ENCODE peak calls at places on chromosomes 12 and 14, in seven cellular contexts. M is small intestine, C is adrenal gland, X is pancreas, R is fibroblast of lung, H is adipocyte, E is left lung. I is an unnamed sample. For H3K4me1, the result is how much of the 10 kb centered on the place peaks cover.

GRCh38 chr12:1809606-1810140 is 10.7 kb upstream of the LRTM2 start:
- DNase-seq in M (no peak), C (no peak), X (no peak), R (no peak), H (no peak), E (peak), I (no peak)

GRCh38 chr14:92931681-92932447 is 8.9 kb downstream of the CHGA start:
- DNase-seq in M (no peak), C (no peak), X (no peak), R (no peak), H (no peak), E (peak), I (no peak)

GRCh38 chr12:23433121-23433520 is 516.3 kb downstream of the SOX5 start:
- DNase-seq in M (no peak), C (no peak), X (no peak), R (no peak), H (no peak), E (no peak), I (no peak)

GRCh38 chr12:92042791-92043531 is 102.7 kb downstream of the BTG1 start:
- DNase-seq in M (no peak), C (no peak), X (no peak), R (no peak), H (no peak), E (no peak), I (no peak)

GRCh38 chr12:60710246-60710645 is 1114.4 kb downstream of the SLC16A7 start:
- DNase-seq in M (no peak), C (no peak), X (no peak), R (no peak), H (no peak), E (no peak), I (no peak)

GRCh38 chr12:114275937-114276785 is 129.8 kb downstream of the TBX5 start:
- DNase-seq in M (no peak), C (no peak), X (no peak), R (no peak), H (peak), E (no peak), I (no peak)

GRCh38 chr14:99871771-99872170 is 78.6 kb downstream of the EML1 start:
- DNase-seq in M (no peak), C (no peak), X (no peak), R (no peak), H (no peak), E (no peak), I (no peak)

GRCh38 chr12:27474344-27474743 is 27.8 kb downstream of the SMCO2 start:
- DNase-seq in M (no peak), C (no peak), X (no peak), R (peak), H (peak), E (no peak), I (peak)

GRCh38 chr12:130500835-130501330 is 163.2 kb downstream of the PIWIL1 start:
- DNase-seq in M (no peak), C (no peak), X (no peak), R (no peak), H (no peak), E (no peak), I (peak)

GRCh38 chr14:90060965-90061848 is 587 bp upstream of the KCNK13 start:
- DNase-seq in M (no peak), C (no peak), X (no peak), R (no peak), H (no peak), E (no peak), I (no peak)

GRCh38 chr12:41512531-41512930 is 324.4 kb downstream of the PDZRN4 start:
- DNase-seq in M (no peak), C (peak), X (no peak), R (no peak), H (no peak), E (no peak), I (no peak)

GRCh38 chr14:78683206-78683605 is 513.0 kb downstream of the NRXN3 start:
- DNase-seq in M (no peak), C (no peak), X (no peak), R (no peak), H (no peak), E (no peak), I (no peak)

GRCh38 chr12:2057041-2057792 is 4.4 kb downstream of the CACNA1C start:
- DNase-seq in M (peak), C (peak), X (peak), R (peak), H (peak), E (peak), I (peak)

GRCh38 chr14:74610199-74610865 is 1.7 kb downstream of the LTBP2 start:
- DNase-seq in M (no peak), C (no peak), X (no peak), R (no peak), H (no peak), E (no peak), I (no peak)

GRCh38 chr14:74611672-74612345 is at the start of gene LTBP2:
- DNase-seq in M (no peak), C (no peak), X (no peak), R (no peak), H (peak), E (peak), I (no peak)

GRCh38 chr14:74609721-74610120 is 2.3 kb downstream of the LTBP2 start:
- DNase-seq in M (no peak), C (no peak), X (no peak), R (peak), H (no peak), E (no peak), I (no peak)

GRCh38 chr14:74612346-74613021 is 447 bp upstream of the LTBP2 start:
- DNase-seq in M (peak), C (peak), X (peak), R (peak), H (peak), E (peak), I (peak)

GRCh38 chr14:74610866-74611671 is 968 bp downstream of the LTBP2 start:
- DNase-seq in M (no peak), C (no peak), X (no peak), R (peak), H (peak), E (peak), I (no peak)
- H3K4me1 ChIP-seq in M (under half), C (under half), X (under half), R (under half), H (under half), E (under half), I (under half)

DNA sequence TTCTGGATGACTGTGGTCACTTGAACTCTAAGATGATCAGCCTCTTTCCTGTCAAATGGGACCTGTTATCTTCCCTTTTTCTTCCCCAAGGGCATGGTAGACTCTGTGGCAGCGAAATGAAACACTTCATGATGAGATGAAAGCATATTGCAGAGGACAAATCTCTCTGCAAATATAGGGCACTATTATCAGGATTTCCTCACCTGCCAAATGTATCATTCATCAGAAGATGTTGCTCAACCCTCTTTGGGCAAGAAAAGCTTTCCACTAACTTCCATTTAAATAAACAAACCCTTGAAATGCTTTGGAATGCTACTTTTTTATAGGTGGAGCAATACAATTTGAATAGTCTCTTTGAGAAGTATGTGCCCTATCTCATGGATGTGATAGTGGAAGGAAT is 105.0 kb downstream of the DNAH10 start:
- DNase-seq in M (no peak), C (no peak), X (no peak), R (no peak), H (peak), E (no peak), I (no peak)
- H3K4me1 ChIP-seq in M (under half), C (under half), X (under half), R (under half), H (under half), E (under half), I (under half)

GRCh38 chr12:30874455-30875313 is 51.9 kb upstream of the TSPAN11 start:
- DNase-seq in M (no peak), C (no peak), X (no peak), R (no peak), H (no peak), E (no peak), I (no peak)
- H3K4me1 ChIP-seq in M (under half), C (under half), X (under half), R (under half), H (under half), E (under half), I (under half)

GRCh38 chr12:64671682-64672081 is 61.4 kb downstream of the RASSF3 start:
- DNase-seq in M (no peak), C (no peak), X (no peak), R (no peak), H (no peak), E (no peak), I (no peak)

GRCh38 chr12:64669270-64669842 is 59.1 kb downstream of the RASSF3 start:
- DNase-seq in M (peak), C (peak), X (peak), R (no peak), H (no peak), E (peak), I (no peak)

GRCh38 chr12:64672925-64673409 is 62.7 kb downstream of the RASSF3 start:
- DNase-seq in M (peak), C (peak), X (peak), R (peak), H (no peak), E (no peak), I (no peak)

GRCh38 chr12:64670856-64671639 is 60.8 kb downstream of the RASSF3 start:
- DNase-seq in M (peak), C (peak), X (peak), R (peak), H (peak), E (no peak), I (no peak)

GRCh38 chr12:64670039-64670438 is 59.7 kb downstream of the RASSF3 start:
- DNase-seq in M (no peak), C (no peak), X (no peak), R (no peak), H (no peak), E (no peak), I (no peak)
- H3K4me1 ChIP-seq in M (under half), C (half or more), X (half or more), R (under half), H (under half), E (half or more), I (under half)

DNA sequence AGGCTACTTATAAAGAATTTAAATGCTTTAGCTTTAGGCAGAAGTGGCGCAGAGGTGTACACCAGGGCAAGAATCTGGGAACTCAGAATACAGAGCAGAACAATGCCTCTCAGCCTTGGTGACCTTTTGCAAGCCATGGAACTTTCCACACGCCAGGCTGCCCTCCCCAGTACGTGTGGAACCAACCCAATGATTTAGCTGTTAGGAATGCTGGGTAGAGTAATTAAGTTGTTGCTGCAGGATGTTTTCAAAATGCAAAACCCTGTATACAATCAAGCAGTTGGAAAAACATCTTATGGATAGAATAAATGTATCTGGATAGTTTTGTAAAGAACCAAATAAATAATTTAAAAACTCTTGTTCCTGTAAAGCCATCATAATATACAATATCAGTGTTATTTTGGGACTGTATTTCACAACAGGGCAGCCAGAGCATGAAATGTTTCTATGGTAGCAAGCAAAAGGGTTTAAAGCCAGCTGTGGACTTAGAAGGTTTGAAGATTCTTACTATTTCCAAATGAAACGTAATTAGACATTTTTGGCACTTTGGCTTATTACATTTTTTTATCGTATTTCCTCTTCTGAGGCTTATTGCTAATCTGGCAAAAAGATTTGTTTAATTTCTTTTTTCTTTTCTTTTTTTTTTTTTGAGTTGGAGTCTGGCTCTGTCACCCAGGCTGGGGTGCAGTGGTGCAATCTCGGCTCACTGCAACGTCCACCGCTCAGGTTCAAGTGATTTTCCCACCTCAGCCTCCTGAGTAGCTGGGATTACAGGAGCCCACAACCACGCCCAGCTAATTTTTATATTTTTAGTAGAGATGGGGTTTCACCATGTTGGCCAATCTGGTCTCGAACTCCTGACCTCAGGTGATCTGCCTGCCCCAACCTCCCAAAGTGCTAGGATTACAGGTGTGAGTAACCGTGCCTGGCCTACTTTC is 19.6 kb downstream of the PPP1R36 start:
- DNase-seq in M (no peak), C (peak), X (no peak), R (peak), H (peak), E (no peak), I (peak)
- H3K4me1 ChIP-seq in M (under half), C (under half), X (under half), R (under half), H (under half), E (under half), I (under half)

GRCh38 chr14:35365130-35366047 is 39.2 kb downstream of the NFKBIA start:
- DNase-seq in M (peak), C (peak), X (peak), R (peak), H (peak), E (peak), I (peak)
- H3K4me1 ChIP-seq in M (under half), C (under half), X (under half), R (under half), H (half or more), E (under half), I (half or more)

DNA sequence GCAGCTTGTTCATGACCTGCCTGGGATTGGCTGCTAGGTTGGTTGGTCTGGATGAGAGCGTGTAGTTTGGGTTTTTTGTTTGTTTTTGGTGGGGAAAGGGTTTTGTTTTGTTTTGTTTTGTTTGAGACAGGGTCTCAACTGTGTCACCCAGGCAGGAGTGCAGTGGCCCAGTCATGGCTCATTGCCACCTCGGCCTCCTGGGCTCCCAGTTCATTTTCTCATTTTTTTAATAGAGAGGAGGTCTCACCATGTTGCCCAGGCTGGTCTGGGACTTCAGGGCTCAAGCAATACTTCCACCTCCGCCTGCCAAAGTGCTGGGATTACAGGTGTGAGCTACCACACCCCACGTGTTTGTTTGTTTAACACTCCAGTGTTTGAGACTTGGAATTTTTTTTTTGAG is 3.8 kb downstream of the DYNC1H1 start:
- DNase-seq in M (no peak), C (no peak), X (no peak), R (no peak), H (no peak), E (no peak), I (no peak)
- H3K4me1 ChIP-seq in M (under half), C (under half), X (under half), R (under half), H (half or more), E (under half), I (under half)

I was measured in SJSA1.